ENCODE peak calls at places on chromosome 10, in five cellular contexts. One of them, this sample, is unnamed.

GRCh38 chr10:69160809-69161225 is 19.2 kb upstream of the SUPV3L1 start:
- DNase-seq in heart left ventricle: no peak
- DNase-seq in NCI-H460: no peak
- DNase-seq in H7: no peak
- DNase-seq in NCI-H345: no peak
- DNase-seq in this sample: peak

GRCh38 chr10:103231047-103231551 is 14.6 kb upstream of the RPEL1 start:
- DNase-seq in heart left ventricle: peak
- DNase-seq in NCI-H460: peak
- DNase-seq in H7: peak
- DNase-seq in NCI-H345: no peak
- DNase-seq in this sample: peak

GRCh38 chr10:30454744-30455498 is 20.9 kb downstream of the MAP3K8 start:
- DNase-seq in heart left ventricle: no peak
- DNase-seq in NCI-H460: no peak
- DNase-seq in H7: no peak
- DNase-seq in NCI-H345: no peak
- DNase-seq in this sample: peak

GRCh38 chr10:64771253-64771652 is 1250.1 kb downstream of the REEP3 start:
- DNase-seq in heart left ventricle: no peak
- DNase-seq in NCI-H460: no peak
- DNase-seq in H7: no peak
- DNase-seq in NCI-H345: no peak
- DNase-seq in this sample: no peak

GRCh38 chr10:78640981-78641646 is 427.7 kb upstream of the ZMIZ1 start:
- DNase-seq in heart left ventricle: no peak
- DNase-seq in NCI-H460: no peak
- DNase-seq in H7: no peak
- DNase-seq in NCI-H345: no peak
- DNase-seq in this sample: peak

GRCh38 chr10:110837418-110838120 is 34.2 kb upstream of the PDCD4 start:
- DNase-seq in heart left ventricle: no peak
- DNase-seq in NCI-H460: no peak
- DNase-seq in H7: no peak
- DNase-seq in NCI-H345: no peak
- DNase-seq in this sample: no peak

GRCh38 chr10:116106611-116107010 is 166.4 kb downstream of the GFRA1 start:
- DNase-seq in heart left ventricle: no peak
- DNase-seq in NCI-H460: no peak
- DNase-seq in H7: no peak
- DNase-seq in NCI-H345: no peak
- DNase-seq in this sample: no peak

GRCh38 chr10:34723746-34724145 is 91.3 kb downstream of the PARD3 start:
- DNase-seq in heart left ventricle: peak
- DNase-seq in NCI-H460: peak
- DNase-seq in H7: no peak
- DNase-seq in NCI-H345: peak
- DNase-seq in this sample: peak

GRCh38 chr10:23643396-23643795 is 204.5 kb downstream of the OTUD1 start:
- DNase-seq in heart left ventricle: peak
- DNase-seq in NCI-H460: no peak
- DNase-seq in H7: no peak
- DNase-seq in NCI-H345: no peak
- DNase-seq in this sample: peak

GRCh38 chr10:27745719-27746363 is at the start of gene MKX:
- DNase-seq in heart left ventricle: no peak
- DNase-seq in NCI-H460: no peak
- DNase-seq in H7: peak
- DNase-seq in NCI-H345: no peak
- DNase-seq in this sample: peak

GRCh38 chr10:4243651-4244050 is 458.6 kb upstream of the KLF6 start:
- DNase-seq in heart left ventricle: peak
- DNase-seq in NCI-H460: no peak
- DNase-seq in H7: no peak
- DNase-seq in NCI-H345: no peak
- DNase-seq in this sample: peak

GRCh38 chr10:51766423-51767145 is 67.2 kb upstream of the CSTF2T start:
- DNase-seq in heart left ventricle: no peak
- DNase-seq in NCI-H460: no peak
- DNase-seq in H7: no peak
- DNase-seq in NCI-H345: no peak
- DNase-seq in this sample: no peak

GRCh38 chr10:51224610-51225230 is 150.4 kb downstream of the PRKG1 start:
- DNase-seq in heart left ventricle: no peak
- DNase-seq in NCI-H460: no peak
- DNase-seq in H7: no peak
- DNase-seq in NCI-H345: no peak
- DNase-seq in this sample: peak

GRCh38 chr10:125605167-125605566 is 77.8 kb downstream of the TEX36 start:
- DNase-seq in heart left ventricle: no peak
- DNase-seq in NCI-H460: no peak
- DNase-seq in H7: no peak
- DNase-seq in NCI-H345: no peak
- DNase-seq in this sample: peak

GRCh38 chr10:4656576-4657194 is 169.3 kb upstream of the AKR1E2 start:
- DNase-seq in heart left ventricle: peak
- DNase-seq in NCI-H460: peak
- DNase-seq in H7: peak
- DNase-seq in NCI-H345: peak
- DNase-seq in this sample: peak

GRCh38 chr10:92494522-92494921 is 79.4 kb downstream of the IDE start:
- DNase-seq in heart left ventricle: no peak
- DNase-seq in NCI-H460: no peak
- DNase-seq in H7: no peak
- DNase-seq in NCI-H345: no peak
- DNase-seq in this sample: no peak

GRCh38 chr10:56178210-56178609 is 182.8 kb downstream of the ZWINT start:
- DNase-seq in heart left ventricle: peak
- DNase-seq in NCI-H460: no peak
- DNase-seq in H7: no peak
- DNase-seq in NCI-H345: no peak
- DNase-seq in this sample: no peak

GRCh38 chr10:46019541-46020343 is 10.7 kb downstream of the NCOA4 start:
- DNase-seq in heart left ventricle: peak
- DNase-seq in NCI-H460: no peak
- DNase-seq in H7: no peak
- DNase-seq in NCI-H345: no peak
- DNase-seq in this sample: no peak

GRCh38 chr10:57716884-57717283 is 550.8 kb downstream of the IPMK start:
- DNase-seq in heart left ventricle: no peak
- DNase-seq in NCI-H460: no peak
- DNase-seq in H7: no peak
- DNase-seq in NCI-H345: no peak
- DNase-seq in this sample: peak

GRCh38 chr10:80108576-80109239 is 23.8 kb upstream of the PLAC9 start:
- DNase-seq in heart left ventricle: no peak
- DNase-seq in NCI-H460: no peak
- DNase-seq in H7: no peak
- DNase-seq in NCI-H345: no peak
- DNase-seq in this sample: peak

GRCh38 chr10:110501142-110501937 is 3.6 kb downstream of the DUSP5 start:
- DNase-seq in heart left ventricle: peak
- DNase-seq in NCI-H460: peak
- DNase-seq in H7: peak
- DNase-seq in NCI-H345: no peak
- DNase-seq in this sample: peak

GRCh38 chr10:22753786-22754185 is 39.4 kb upstream of the PIP4K2A start:
- DNase-seq in heart left ventricle: no peak
- DNase-seq in NCI-H460: no peak
- DNase-seq in H7: no peak
- DNase-seq in NCI-H345: no peak
- DNase-seq in this sample: no peak